ENCODE peak calls at places on chromosomes 2 and 18, in five cellular contexts. One of them, this sample, is unnamed.

GRCh38 chr2:152198499-152198898 is 22.9 kb upstream of the STAM2 start:
- DNase-seq in tibial artery: no peak
- DNase-seq in IMR-90: no peak
- DNase-seq in choroid plexus epithelial cell: no peak
- DNase-seq in gastrocnemius medialis: no peak
- DNase-seq in this sample: no peak

GRCh38 chr2:47076586-47077441 is 78.3 kb downstream of the STPG4 start:
- DNase-seq in IMR-90: peak
- DNase-seq in choroid plexus epithelial cell: peak
- DNase-seq in gastrocnemius medialis: no peak
- DNase-seq in tibial artery: peak
- DNase-seq in this sample: peak

GRCh38 chr2:241018051-241018891 is 19.9 kb downstream of the SNED1 start:
- DNase-seq in IMR-90: peak
- DNase-seq in choroid plexus epithelial cell: no peak
- DNase-seq in tibial artery: no peak
- DNase-seq in gastrocnemius medialis: no peak
- DNase-seq in this sample: no peak

GRCh38 chr2:138503652-138504051 is 2.1 kb downstream of the SPOPL start:
- DNase-seq in IMR-90: no peak
- DNase-seq in choroid plexus epithelial cell: no peak
- DNase-seq in tibial artery: no peak
- DNase-seq in gastrocnemius medialis: no peak
- DNase-seq in this sample: no peak

GRCh38 chr2:63658176-63658968 is 69.6 kb downstream of the MDH1 start:
- DNase-seq in tibial artery: no peak
- DNase-seq in choroid plexus epithelial cell: peak
- DNase-seq in gastrocnemius medialis: no peak
- DNase-seq in IMR-90: peak
- DNase-seq in this sample: peak

GRCh38 chr2:187890690-187891089 is 336.5 kb upstream of the TFPI start:
- DNase-seq in tibial artery: no peak
- DNase-seq in gastrocnemius medialis: no peak
- DNase-seq in choroid plexus epithelial cell: no peak
- DNase-seq in IMR-90: no peak
- DNase-seq in this sample: no peak

GRCh38 chr2:86017901-86018896 is 87.5 kb downstream of the POLR1A start:
- DNase-seq in gastrocnemius medialis: peak
- DNase-seq in IMR-90: peak
- DNase-seq in choroid plexus epithelial cell: peak
- DNase-seq in tibial artery: peak
- DNase-seq in this sample: peak

GRCh38 chr2:237057107-237057506 is 28.6 kb upstream of the COPS8 start:
- DNase-seq in tibial artery: no peak
- DNase-seq in gastrocnemius medialis: no peak
- DNase-seq in IMR-90: no peak
- DNase-seq in choroid plexus epithelial cell: no peak
- DNase-seq in this sample: no peak

GRCh38 chr2:112885503-112885897 is 25.5 kb upstream of the IL37 start:
- DNase-seq in gastrocnemius medialis: no peak
- DNase-seq in IMR-90: peak
- DNase-seq in choroid plexus epithelial cell: no peak
- DNase-seq in tibial artery: no peak
- DNase-seq in this sample: no peak

GRCh38 chr18:76619342-76620315 is 124.6 kb upstream of the ZNF516 start:
- DNase-seq in choroid plexus epithelial cell: peak
- DNase-seq in tibial artery: peak
- DNase-seq in IMR-90: peak
- DNase-seq in gastrocnemius medialis: peak
- DNase-seq in this sample: peak

GRCh38 chr18:76621184-76621583 is 126.1 kb upstream of the ZNF516 start:
- DNase-seq in gastrocnemius medialis: no peak
- DNase-seq in tibial artery: no peak
- DNase-seq in choroid plexus epithelial cell: peak
- DNase-seq in IMR-90: peak
- DNase-seq in this sample: peak

GRCh38 chr18:76618721-76619120 is 123.7 kb upstream of the ZNF516 start:
- DNase-seq in IMR-90: no peak
- DNase-seq in gastrocnemius medialis: no peak
- DNase-seq in choroid plexus epithelial cell: no peak
- DNase-seq in tibial artery: no peak
- DNase-seq in this sample: no peak

GRCh38 chr18:76620326-76620813 is 125.3 kb upstream of the ZNF516 start:
- DNase-seq in IMR-90: peak
- DNase-seq in gastrocnemius medialis: peak
- DNase-seq in choroid plexus epithelial cell: peak
- DNase-seq in tibial artery: peak
- DNase-seq in this sample: peak

DNA sequence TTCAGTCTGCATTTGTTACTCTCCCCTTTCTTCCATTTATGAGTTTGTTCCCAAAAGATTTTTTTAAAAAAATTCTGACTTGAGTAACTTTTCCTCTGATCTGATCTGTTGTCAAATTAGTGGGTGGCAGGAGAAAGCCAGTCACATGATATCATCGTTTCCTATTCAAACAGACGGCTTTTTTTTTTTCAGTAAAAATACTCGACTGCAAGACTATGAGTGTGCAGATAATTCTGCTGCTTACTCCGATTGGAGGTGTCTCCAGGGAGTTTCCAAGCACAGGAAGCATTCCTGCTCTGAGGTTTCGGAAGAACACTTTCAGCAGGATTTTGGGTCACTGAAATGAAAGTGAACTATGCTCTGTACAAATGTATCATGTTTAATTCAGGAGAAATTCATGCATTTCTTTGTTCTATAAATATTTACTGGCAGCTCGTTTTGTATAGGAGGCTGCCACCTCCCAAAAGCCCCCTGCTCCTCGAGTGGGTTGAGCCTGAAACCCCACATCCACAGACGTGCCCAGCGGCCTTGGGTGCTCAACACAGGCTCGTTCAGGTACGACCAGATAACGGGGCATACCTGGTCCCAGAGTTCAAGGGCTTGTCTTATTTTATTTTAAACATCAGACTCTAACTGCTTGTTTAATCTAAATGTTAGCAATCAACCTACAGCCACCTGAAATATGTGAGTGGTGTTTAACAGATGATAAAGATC is 126.9 kb upstream of the ZNF516 start:
- DNase-seq in tibial artery: no peak
- DNase-seq in IMR-90: peak
- DNase-seq in choroid plexus epithelial cell: peak
- DNase-seq in gastrocnemius medialis: no peak
- DNase-seq in this sample: peak
- H3K4me3 ChIP-seq in tibial artery: no peak
- H3K4me3 ChIP-seq in IMR-90: peak
- H3K4me3 ChIP-seq in choroid plexus epithelial cell: peak
- H3K4me3 ChIP-seq in gastrocnemius medialis: no peak
- H3K4me3 ChIP-seq in this sample: no peak

DNA sequence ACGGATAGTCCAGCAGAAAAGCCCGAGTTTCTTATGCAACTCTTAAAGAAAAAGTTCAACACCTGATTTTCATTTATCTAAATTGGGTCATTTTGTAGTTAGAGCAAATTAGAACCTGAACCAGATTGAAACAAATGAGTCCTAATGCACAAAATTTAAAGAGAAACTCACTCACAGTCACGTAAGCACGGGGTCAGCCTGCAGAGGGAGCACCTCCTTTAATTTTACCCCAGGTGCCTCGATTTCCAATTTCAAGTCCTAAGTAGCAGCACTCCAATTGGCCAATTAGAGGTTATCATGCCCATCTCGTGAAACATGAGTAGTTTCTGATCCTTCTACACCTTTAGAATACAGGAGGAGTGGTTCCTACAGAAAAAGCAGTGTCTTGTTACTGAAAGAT is 1929.7 kb upstream of the LRRTM1 start:
- DNase-seq in tibial artery: no peak
- DNase-seq in IMR-90: no peak
- DNase-seq in choroid plexus epithelial cell: no peak
- DNase-seq in gastrocnemius medialis: no peak
- DNase-seq in this sample: no peak
- TF ChIP-seq CTCF in tibial artery: no peak
- TF ChIP-seq CTCF in IMR-90: no peak
- TF ChIP-seq CTCF in choroid plexus epithelial cell: peak
- TF ChIP-seq CTCF in gastrocnemius medialis: no peak
- TF ChIP-seq CTCF in this sample: no peak

GRCh38 chr2:219461669-219462068 is 27.0 kb downstream of the SPEG start:
- DNase-seq in choroid plexus epithelial cell: no peak
- DNase-seq in IMR-90: no peak
- DNase-seq in tibial artery: no peak
- DNase-seq in gastrocnemius medialis: no peak
- DNase-seq in this sample: no peak
- H3K4me3 ChIP-seq in choroid plexus epithelial cell: no peak
- H3K4me3 ChIP-seq in IMR-90: no peak
- H3K4me3 ChIP-seq in tibial artery: peak
- H3K4me3 ChIP-seq in gastrocnemius medialis: no peak
- H3K4me3 ChIP-seq in this sample: no peak

GRCh38 chr2:172865422-172865821 is 129.8 kb downstream of the RAPGEF4 start:
- DNase-seq in tibial artery: no peak
- DNase-seq in IMR-90: peak
- DNase-seq in gastrocnemius medialis: no peak
- DNase-seq in choroid plexus epithelial cell: no peak
- DNase-seq in this sample: no peak
- TF ChIP-seq CTCF in tibial artery: no peak
- TF ChIP-seq CTCF in IMR-90: peak
- TF ChIP-seq CTCF in gastrocnemius medialis: no peak
- TF ChIP-seq CTCF in choroid plexus epithelial cell: peak
- TF ChIP-seq CTCF in this sample: peak

GRCh38 chr2:55112229-55113016 is 62.2 kb upstream of the RTN4 start:
- DNase-seq in tibial artery: peak
- DNase-seq in gastrocnemius medialis: peak
- DNase-seq in choroid plexus epithelial cell: peak
- DNase-seq in IMR-90: peak
- DNase-seq in this sample: peak
- H3K4me3 ChIP-seq in tibial artery: no peak
- H3K4me3 ChIP-seq in gastrocnemius medialis: no peak
- H3K4me3 ChIP-seq in choroid plexus epithelial cell: no peak
- H3K4me3 ChIP-seq in IMR-90: no peak
- H3K4me3 ChIP-seq in this sample: no peak

DNA sequence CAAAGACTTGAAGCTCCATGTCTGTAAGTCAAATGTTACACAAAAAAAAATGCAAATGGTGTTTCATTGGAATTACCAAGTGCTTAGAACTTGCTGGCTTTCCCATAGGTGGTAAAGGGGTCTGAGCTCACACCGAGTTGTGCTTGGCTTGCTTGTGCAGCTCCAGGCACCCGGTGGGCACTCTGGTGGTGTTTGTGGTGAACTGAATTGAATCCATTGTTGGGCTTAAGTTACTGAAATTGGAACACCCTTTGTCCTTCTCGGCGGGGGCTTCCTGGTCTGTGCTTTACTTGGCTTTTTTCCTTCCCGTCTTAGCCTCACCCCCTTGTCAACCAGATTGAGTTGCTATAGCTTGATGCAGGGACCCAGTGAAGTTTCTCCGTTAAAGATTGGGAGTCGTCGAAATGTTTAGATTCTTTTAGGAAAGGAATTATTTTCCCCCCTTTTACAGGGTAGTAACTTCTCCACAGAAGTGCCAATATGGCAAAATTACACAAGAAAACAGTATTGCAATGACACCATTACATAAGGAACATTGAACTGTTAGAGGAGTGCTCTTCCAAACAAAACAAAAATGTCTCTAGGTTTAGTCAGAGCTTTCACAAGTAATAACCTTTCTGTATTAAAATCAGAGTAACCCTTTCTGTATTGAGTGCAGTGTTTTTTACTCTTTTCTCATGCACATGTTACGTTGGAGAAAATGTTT is 97.9 kb upstream of the IL1R2 start:
- DNase-seq in gastrocnemius medialis: no peak
- DNase-seq in choroid plexus epithelial cell: peak
- DNase-seq in tibial artery: no peak
- DNase-seq in IMR-90: no peak
- DNase-seq in this sample: no peak
- TF ChIP-seq CTCF in gastrocnemius medialis: no peak
- TF ChIP-seq CTCF in choroid plexus epithelial cell: no peak
- TF ChIP-seq CTCF in tibial artery: no peak
- TF ChIP-seq CTCF in IMR-90: no peak
- TF ChIP-seq CTCF in this sample: no peak

GRCh38 chr18:58669731-58670379 is 1.4 kb upstream of the MALT1 start:
- DNase-seq in gastrocnemius medialis: no peak
- DNase-seq in tibial artery: no peak
- DNase-seq in choroid plexus epithelial cell: peak
- DNase-seq in IMR-90: peak
- DNase-seq in this sample: peak
- H3K4me3 ChIP-seq in gastrocnemius medialis: no peak
- H3K4me3 ChIP-seq in tibial artery: no peak
- H3K4me3 ChIP-seq in choroid plexus epithelial cell: no peak
- H3K4me3 ChIP-seq in IMR-90: no peak
- H3K4me3 ChIP-seq in this sample: no peak

GRCh38 chr18:8480506-8481328 is 128.5 kb upstream of the RAB12 start:
- DNase-seq in choroid plexus epithelial cell: peak
- DNase-seq in gastrocnemius medialis: no peak
- DNase-seq in tibial artery: no peak
- DNase-seq in IMR-90: peak
- DNase-seq in this sample: peak
- TF ChIP-seq CTCF in choroid plexus epithelial cell: peak
- TF ChIP-seq CTCF in gastrocnemius medialis: peak
- TF ChIP-seq CTCF in tibial artery: peak
- TF ChIP-seq CTCF in IMR-90: peak
- TF ChIP-seq CTCF in this sample: peak